ENCODE peak calls at places on chromosomes 12 and 14, in seven cellular contexts. One of them, this sample, is unnamed.
A peak's percentile ranks its signal among the peaks of the same experiment; 100 is the strongest.

GRCh38 chr12:132404956-132405741 is 75.8 kb upstream of the GALNT9 start:
- DNase-seq in neural progenitor cell: no peak
- DNase-seq in PC-3: no peak
- DNase-seq in GM23248: no peak
- DNase-seq in OCI-LY7: no peak
- DNase-seq in SK-N-SH: no peak
- DNase-seq in hepatocyte: no peak
- DNase-seq in this sample: no peak

GRCh38 chr14:101823511-101824120 is 62.1 kb downstream of the PPP2R5C start:
- DNase-seq in neural progenitor cell: no peak
- DNase-seq in PC-3: no peak
- DNase-seq in GM23248: peak; percentile 76
- DNase-seq in OCI-LY7: peak; percentile 46
- DNase-seq in SK-N-SH: no peak
- DNase-seq in hepatocyte: no peak
- DNase-seq in this sample: no peak

GRCh38 chr14:24443053-24443683 is 592 bp upstream of the SDR39U1 start:
- DNase-seq in neural progenitor cell: no peak
- DNase-seq in PC-3: no peak
- DNase-seq in GM23248: peak; percentile 38
- DNase-seq in OCI-LY7: no peak
- DNase-seq in SK-N-SH: no peak
- DNase-seq in hepatocyte: no peak
- DNase-seq in this sample: no peak

GRCh38 chr14:104865069-104865630 is at the start of gene CEP170B:
- DNase-seq in neural progenitor cell: peak; percentile 65
- DNase-seq in PC-3: peak; percentile 36
- DNase-seq in GM23248: peak; percentile 81
- DNase-seq in OCI-LY7: peak; percentile 22
- DNase-seq in SK-N-SH: peak; percentile 95
- DNase-seq in hepatocyte: peak; percentile 88
- DNase-seq in this sample: no peak

GRCh38 chr12:53733051-53733812 is 6.0 kb upstream of the CALCOCO1 start:
- DNase-seq in neural progenitor cell: no peak
- DNase-seq in PC-3: peak; percentile 74
- DNase-seq in GM23248: no peak
- DNase-seq in OCI-LY7: no peak
- DNase-seq in SK-N-SH: no peak
- DNase-seq in hepatocyte: no peak
- DNase-seq in this sample: no peak

GRCh38 chr12:123900898-123901376 is 71.7 kb downstream of the CCDC92 start:
- DNase-seq in neural progenitor cell: peak; percentile 58
- DNase-seq in PC-3: peak; percentile 27
- DNase-seq in GM23248: no peak
- DNase-seq in OCI-LY7: no peak
- DNase-seq in SK-N-SH: no peak
- DNase-seq in hepatocyte: peak; percentile 40
- DNase-seq in this sample: no peak

GRCh38 chr12:32309811-32310755 is 89.3 kb upstream of the FGD4 start:
- DNase-seq in neural progenitor cell: no peak
- DNase-seq in PC-3: no peak
- DNase-seq in GM23248: no peak
- DNase-seq in OCI-LY7: no peak
- DNase-seq in SK-N-SH: no peak
- DNase-seq in hepatocyte: peak; percentile 49
- DNase-seq in this sample: no peak

GRCh38 chr14:103185051-103186027 is 62.1 kb downstream of the TNFAIP2 start:
- DNase-seq in neural progenitor cell: peak; percentile 53
- DNase-seq in PC-3: peak; percentile 80
- DNase-seq in GM23248: peak; percentile 49
- DNase-seq in OCI-LY7: peak; percentile 62
- DNase-seq in SK-N-SH: peak; percentile 65
- DNase-seq in hepatocyte: peak; percentile 66
- DNase-seq in this sample: peak; percentile 40

GRCh38 chr12:89451876-89452275 is 72.7 kb downstream of the GALNT4 start:
- DNase-seq in neural progenitor cell: peak; percentile 74
- DNase-seq in PC-3: no peak
- DNase-seq in GM23248: peak; percentile 92
- DNase-seq in OCI-LY7: no peak
- DNase-seq in SK-N-SH: no peak
- DNase-seq in hepatocyte: peak; percentile 28
- DNase-seq in this sample: no peak

GRCh38 chr14:106848330-106849121 is 1322.1 kb downstream of the TMEM121 start:
- DNase-seq in neural progenitor cell: no peak
- DNase-seq in PC-3: peak; percentile 86
- DNase-seq in GM23248: no peak
- DNase-seq in OCI-LY7: peak; percentile 90
- DNase-seq in SK-N-SH: no peak
- DNase-seq in hepatocyte: no peak
- DNase-seq in this sample: no peak

GRCh38 chr14:28101992-28102391 is 664.6 kb upstream of the FOXG1 start:
- DNase-seq in neural progenitor cell: no peak
- DNase-seq in PC-3: no peak
- DNase-seq in GM23248: no peak
- DNase-seq in OCI-LY7: no peak
- DNase-seq in SK-N-SH: peak; percentile 3
- DNase-seq in hepatocyte: no peak
- DNase-seq in this sample: no peak

GRCh38 chr14:104014764-104015163 is 70.7 kb upstream of the ASPG start:
- DNase-seq in neural progenitor cell: no peak
- DNase-seq in PC-3: peak; percentile 38
- DNase-seq in GM23248: no peak
- DNase-seq in OCI-LY7: no peak
- DNase-seq in SK-N-SH: no peak
- DNase-seq in hepatocyte: no peak
- DNase-seq in this sample: no peak

GRCh38 chr12:131368073-131369071 is 342.5 kb upstream of the SFSWAP start:
- DNase-seq in neural progenitor cell: no peak
- DNase-seq in PC-3: no peak
- DNase-seq in GM23248: no peak
- DNase-seq in OCI-LY7: no peak
- DNase-seq in SK-N-SH: peak; percentile 85
- DNase-seq in hepatocyte: no peak
- DNase-seq in this sample: no peak

GRCh38 chr14:95140060-95140858 is 17.1 kb downstream of the DICER1 start:
- DNase-seq in neural progenitor cell: no peak
- DNase-seq in PC-3: peak; percentile 18
- DNase-seq in GM23248: peak; percentile 80
- DNase-seq in OCI-LY7: peak; percentile 54
- DNase-seq in SK-N-SH: no peak
- DNase-seq in hepatocyte: no peak
- DNase-seq in this sample: no peak

GRCh38 chr14:104230119-104230885 is 91.9 kb downstream of the KIF26A start:
- DNase-seq in neural progenitor cell: no peak
- DNase-seq in PC-3: no peak
- DNase-seq in GM23248: no peak
- DNase-seq in OCI-LY7: no peak
- DNase-seq in SK-N-SH: no peak
- DNase-seq in hepatocyte: no peak
- DNase-seq in this sample: no peak

GRCh38 chr14:68168460-68169109 is 349.0 kb downstream of the RAD51B start:
- DNase-seq in neural progenitor cell: no peak
- DNase-seq in PC-3: no peak
- DNase-seq in GM23248: no peak
- DNase-seq in OCI-LY7: no peak
- DNase-seq in SK-N-SH: no peak
- DNase-seq in hepatocyte: no peak
- DNase-seq in this sample: no peak

GRCh38 chr12:109462868-109463692 is 14.0 kb downstream of the KCTD10 start:
- DNase-seq in neural progenitor cell: peak; percentile 26
- DNase-seq in PC-3: peak; percentile 94
- DNase-seq in GM23248: peak; percentile 96
- DNase-seq in OCI-LY7: no peak
- DNase-seq in SK-N-SH: peak; percentile 51
- DNase-seq in hepatocyte: peak; percentile 73
- DNase-seq in this sample: peak; percentile 62

GRCh38 chr14:68604361-68604730 is 188.5 kb downstream of the ZFP36L1 start:
- DNase-seq in neural progenitor cell: no peak
- DNase-seq in PC-3: no peak
- DNase-seq in GM23248: no peak
- DNase-seq in OCI-LY7: no peak
- DNase-seq in SK-N-SH: no peak
- DNase-seq in hepatocyte: no peak
- DNase-seq in this sample: no peak

GRCh38 chr14:56555921-56556570 is 23.6 kb upstream of the TMEM260 start:
- DNase-seq in neural progenitor cell: peak; percentile 55
- DNase-seq in PC-3: peak; percentile 86
- DNase-seq in GM23248: peak; percentile 38
- DNase-seq in OCI-LY7: peak; percentile 31
- DNase-seq in SK-N-SH: peak; percentile 11
- DNase-seq in hepatocyte: peak; percentile 54
- DNase-seq in this sample: peak; percentile 60

GRCh38 chr12:62210422-62210821 is 49.8 kb upstream of the USP15 start:
- DNase-seq in neural progenitor cell: peak; percentile 45
- DNase-seq in PC-3: peak; percentile 69
- DNase-seq in GM23248: peak; percentile 69
- DNase-seq in OCI-LY7: peak; percentile 43
- DNase-seq in SK-N-SH: peak; percentile 40
- DNase-seq in hepatocyte: peak; percentile 55
- DNase-seq in this sample: peak; percentile 37

DNA sequence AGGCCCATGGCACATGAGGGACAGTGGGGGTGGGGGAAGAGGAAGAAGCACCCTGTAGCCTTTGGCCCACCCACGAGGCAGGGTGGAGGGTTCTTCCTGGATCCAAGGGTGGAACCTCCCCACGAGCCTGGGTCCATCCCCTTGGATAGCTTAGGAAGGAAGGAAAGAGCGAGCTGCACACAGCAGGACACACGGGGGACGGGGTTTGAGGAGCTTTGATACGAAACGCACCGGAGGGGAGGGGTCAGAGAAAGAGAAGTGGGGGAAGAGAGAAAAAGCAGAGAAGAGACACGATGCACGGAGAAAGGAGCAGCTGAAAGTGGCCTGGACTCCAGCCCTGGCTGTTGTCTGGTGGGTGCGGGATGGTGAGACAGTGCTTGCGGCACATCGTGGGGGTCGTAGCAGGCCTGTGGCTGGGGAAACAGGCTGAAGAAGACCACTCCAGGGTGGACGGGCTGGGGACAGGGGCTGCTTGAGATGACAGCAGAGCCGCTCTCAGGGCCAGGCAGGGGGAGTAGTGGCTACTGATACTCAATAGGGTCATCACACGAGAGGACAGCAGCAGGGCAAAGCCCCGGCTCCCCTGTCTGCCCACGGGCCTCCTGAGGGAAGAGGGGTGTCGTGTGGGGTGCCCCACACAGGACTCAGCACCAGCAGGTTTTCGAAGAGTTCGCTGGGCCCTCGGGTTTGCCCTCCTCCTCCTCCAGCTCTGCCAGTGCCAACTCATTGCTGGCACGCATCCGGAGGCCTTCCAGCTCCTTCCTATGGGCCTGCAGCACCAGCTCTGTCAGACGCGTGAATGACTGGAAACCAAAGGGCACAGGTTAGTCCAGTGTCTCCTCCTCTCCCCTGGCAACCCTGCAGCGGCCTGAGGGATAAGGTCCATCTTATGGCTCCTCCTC is 5.4 kb upstream of the GPX2 start:
- DNase-seq in neural progenitor cell: no peak
- DNase-seq in PC-3: no peak
- DNase-seq in GM23248: no peak
- DNase-seq in OCI-LY7: no peak
- DNase-seq in SK-N-SH: no peak
- DNase-seq in hepatocyte: peak; percentile 37
- DNase-seq in this sample: no peak
- TF ChIP-seq EZH2phosphoT487 in neural progenitor cell: no peak
- TF ChIP-seq EZH2phosphoT487 in PC-3: no peak
- TF ChIP-seq EZH2phosphoT487 in GM23248: no peak
- TF ChIP-seq EZH2phosphoT487 in OCI-LY7: no peak
- TF ChIP-seq EZH2phosphoT487 in SK-N-SH: no peak
- TF ChIP-seq EZH2phosphoT487 in hepatocyte: no peak
- TF ChIP-seq EZH2phosphoT487 in this sample: no peak

DNA sequence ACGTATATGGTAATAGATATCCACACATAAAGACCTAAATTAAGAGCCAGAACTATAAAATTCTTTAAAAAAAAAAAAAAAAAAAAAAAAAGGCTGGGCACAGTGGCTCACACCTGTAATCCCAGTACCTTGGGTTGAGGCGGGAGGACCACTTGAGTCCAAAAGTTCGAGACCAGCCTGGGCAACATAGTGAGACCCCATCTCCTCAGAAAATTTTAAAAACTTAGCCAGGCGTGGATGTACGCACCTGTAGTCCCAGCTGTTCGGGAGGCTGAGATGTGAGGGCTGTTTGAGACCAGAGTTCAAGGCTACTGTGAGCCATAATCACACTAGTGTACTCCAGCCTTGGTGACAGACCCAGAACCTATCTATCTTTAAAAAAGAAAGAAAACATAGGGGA is 4.3 kb downstream of the BTBD7 start:
- DNase-seq in neural progenitor cell: no peak
- DNase-seq in PC-3: no peak
- DNase-seq in GM23248: no peak
- DNase-seq in OCI-LY7: no peak
- DNase-seq in SK-N-SH: no peak
- DNase-seq in hepatocyte: no peak
- DNase-seq in this sample: no peak
- H3K79me2 ChIP-seq in neural progenitor cell: peaks cover 92% of the 10 kb centered on the region
- H3K79me2 ChIP-seq in PC-3: peaks cover 96% of the 10 kb centered on the region
- H3K79me2 ChIP-seq in GM23248: peaks cover 89% of the 10 kb centered on the region
- H3K79me2 ChIP-seq in OCI-LY7: peaks cover 84% of the 10 kb centered on the region
- H3K79me2 ChIP-seq in SK-N-SH: peaks cover 92% of the 10 kb centered on the region
- H3K79me2 ChIP-seq in hepatocyte: peaks cover 88% of the 10 kb centered on the region
- H3K79me2 ChIP-seq in this sample: peaks cover 87% of the 10 kb centered on the region

GRCh38 chr14:77125275-77126073 is 16.1 kb downstream of the ZDHHC22 start:
- DNase-seq in neural progenitor cell: peak; percentile 38
- DNase-seq in PC-3: no peak
- DNase-seq in GM23248: no peak
- DNase-seq in OCI-LY7: no peak
- DNase-seq in SK-N-SH: peak; percentile 52
- DNase-seq in hepatocyte: no peak
- DNase-seq in this sample: no peak

GRCh38 chr14:77123381-77124344 is 17.9 kb downstream of the ZDHHC22 start:
- DNase-seq in neural progenitor cell: no peak
- DNase-seq in PC-3: peak; percentile 96
- DNase-seq in GM23248: no peak
- DNase-seq in OCI-LY7: peak; percentile 65
- DNase-seq in SK-N-SH: no peak
- DNase-seq in hepatocyte: peak; percentile 86
- DNase-seq in this sample: peak; percentile 70

GRCh38 chr14:77126074-77126325 is 15.6 kb downstream of the ZDHHC22 start:
- DNase-seq in neural progenitor cell: no peak
- DNase-seq in PC-3: no peak
- DNase-seq in GM23248: no peak
- DNase-seq in OCI-LY7: no peak
- DNase-seq in SK-N-SH: no peak
- DNase-seq in hepatocyte: no peak
- DNase-seq in this sample: no peak

GRCh38 chr14:77126461-77126990 is 15.1 kb downstream of the ZDHHC22 start:
- DNase-seq in neural progenitor cell: no peak
- DNase-seq in PC-3: no peak
- DNase-seq in GM23248: no peak
- DNase-seq in OCI-LY7: no peak
- DNase-seq in SK-N-SH: no peak
- DNase-seq in hepatocyte: no peak
- DNase-seq in this sample: no peak

GRCh38 chr14:77124345-77125274 is 17.0 kb downstream of the ZDHHC22 start:
- DNase-seq in neural progenitor cell: peak; percentile 82
- DNase-seq in PC-3: peak; percentile 38
- DNase-seq in GM23248: peak; percentile 71
- DNase-seq in OCI-LY7: peak; percentile 51
- DNase-seq in SK-N-SH: peak; percentile 92
- DNase-seq in hepatocyte: peak; percentile 78
- DNase-seq in this sample: no peak
- TF ChIP-seq EZH2phosphoT487 in neural progenitor cell: no peak
- TF ChIP-seq EZH2phosphoT487 in PC-3: no peak
- TF ChIP-seq EZH2phosphoT487 in GM23248: no peak
- TF ChIP-seq EZH2phosphoT487 in OCI-LY7: no peak
- TF ChIP-seq EZH2phosphoT487 in SK-N-SH: no peak
- TF ChIP-seq EZH2phosphoT487 in hepatocyte: no peak
- TF ChIP-seq EZH2phosphoT487 in this sample: no peak

GRCh38 chr12:118299791-118300460 is 72.8 kb downstream of the TAOK3 start:
- DNase-seq in neural progenitor cell: no peak
- DNase-seq in PC-3: no peak
- DNase-seq in GM23248: no peak
- DNase-seq in OCI-LY7: peak; percentile 11
- DNase-seq in SK-N-SH: no peak
- DNase-seq in hepatocyte: no peak
- DNase-seq in this sample: no peak
- H3K79me2 ChIP-seq in neural progenitor cell: no peaks in the 10 kb centered on the region
- H3K79me2 ChIP-seq in PC-3: no peaks in the 10 kb centered on the region
- H3K79me2 ChIP-seq in GM23248: peaks cover 85% of the 10 kb centered on the region
- H3K79me2 ChIP-seq in OCI-LY7: peaks cover 12% of the 10 kb centered on the region
- H3K79me2 ChIP-seq in SK-N-SH: peaks cover 16% of the 10 kb centered on the region
- H3K79me2 ChIP-seq in hepatocyte: peaks cover 7% of the 10 kb centered on the region
- H3K79me2 ChIP-seq in this sample: no peaks in the 10 kb centered on the region